ENCODE peak calls at places on chromosomes 13 and 19, in six cellular contexts. H is right lobe of liver, O is H1, B is tibial nerve, F is HepG2, W is uterus. A is an unnamed sample.

GRCh38 chr13:33676045-33676699 is 141.8 kb upstream of the RFC3 start:
- DNase-seq in H (peak; percentile 22), O (no peak), B (no peak), F (peak; percentile 53), W (no peak), A (no peak)

GRCh38 chr19:2433854-2434253 is 6.5 kb upstream of the TIMM13 start:
- DNase-seq in H (no peak), O (no peak), B (no peak), F (no peak), W (no peak), A (no peak)

GRCh38 chr19:6271721-6272410 is 7.9 kb downstream of the MLLT1 start:
- DNase-seq in H (peak; percentile 90), O (no peak), B (peak; percentile 64), F (no peak), W (peak; percentile 94), A (peak; percentile 93)

GRCh38 chr13:42355118-42355840 is 83.3 kb downstream of the AKAP11 start:
- DNase-seq in H (no peak), O (no peak), B (no peak), F (no peak), W (no peak), A (no peak)

GRCh38 chr13:47893527-47893926 is 107.5 kb downstream of the SUCLA2 start:
- DNase-seq in H (no peak), O (no peak), B (no peak), F (no peak), W (no peak), A (no peak)

GRCh38 chr13:31214379-31214778 is 14.6 kb downstream of the B3GLCT start:
- DNase-seq in H (no peak), O (no peak), B (no peak), F (no peak), W (no peak), A (no peak)

GRCh38 chr13:102466836-102467235 is 65.0 kb upstream of the FGF14 start:
- DNase-seq in H (no peak), O (no peak), B (no peak), F (no peak), W (no peak), A (no peak)

GRCh38 chr13:31835932-31836331 is 96.6 kb downstream of the RXFP2 start:
- DNase-seq in H (no peak), O (no peak), B (no peak), F (peak; percentile 5), W (no peak), A (no peak)

GRCh38 chr13:75312884-75313520 is 169.0 kb downstream of the TBC1D4 start:
- DNase-seq in H (no peak), O (no peak), B (no peak), F (no peak), W (no peak), A (no peak)

GRCh38 chr13:99982741-99983400 is 1.3 kb downstream of the ZIC2 start:
- DNase-seq in H (no peak), O (no peak), B (no peak), F (no peak), W (no peak), A (no peak)

GRCh38 chr19:49570997-49571676 is 9.2 kb downstream of the NOSIP start:
- DNase-seq in H (peak; percentile 35), O (no peak), B (no peak), F (peak; percentile 76), W (no peak), A (no peak)

GRCh38 chr19:49565261-49565660 is 15.1 kb downstream of the NOSIP start:
- DNase-seq in H (no peak), O (no peak), B (no peak), F (no peak), W (no peak), A (no peak)

GRCh38 chr13:73412933-73413332 is 354.1 kb downstream of the KLF5 start:
- DNase-seq in H (no peak), O (no peak), B (no peak), F (no peak), W (no peak), A (no peak)

GRCh38 chr13:47332149-47332548 is 435.3 kb upstream of the HTR2A start:
- DNase-seq in H (no peak), O (no peak), B (no peak), F (no peak), W (no peak), A (no peak)

GRCh38 chr13:71039440-71039839 is 827.6 kb downstream of the DACH1 start:
- DNase-seq in H (no peak), O (no peak), B (no peak), F (no peak), W (no peak), A (no peak)

GRCh38 chr19:6580313-6580712 is 10.6 kb downstream of the CD70 start:
- DNase-seq in H (no peak), O (no peak), B (no peak), F (no peak), W (no peak), A (no peak)

GRCh38 chr13:83716121-83716520 is 166.2 kb downstream of the SLITRK1 start:
- DNase-seq in H (no peak), O (no peak), B (no peak), F (no peak), W (no peak), A (no peak)

GRCh38 chr13:65264066-65264465 is 1966.1 kb downstream of the PCDH9 start:
- DNase-seq in H (no peak), O (no peak), B (no peak), F (no peak), W (no peak), A (no peak)

GRCh38 chr13:80695841-80696240 is 354.9 kb upstream of the SPRY2 start:
- DNase-seq in H (no peak), O (no peak), B (no peak), F (no peak), W (no peak), A (no peak)

DNA sequence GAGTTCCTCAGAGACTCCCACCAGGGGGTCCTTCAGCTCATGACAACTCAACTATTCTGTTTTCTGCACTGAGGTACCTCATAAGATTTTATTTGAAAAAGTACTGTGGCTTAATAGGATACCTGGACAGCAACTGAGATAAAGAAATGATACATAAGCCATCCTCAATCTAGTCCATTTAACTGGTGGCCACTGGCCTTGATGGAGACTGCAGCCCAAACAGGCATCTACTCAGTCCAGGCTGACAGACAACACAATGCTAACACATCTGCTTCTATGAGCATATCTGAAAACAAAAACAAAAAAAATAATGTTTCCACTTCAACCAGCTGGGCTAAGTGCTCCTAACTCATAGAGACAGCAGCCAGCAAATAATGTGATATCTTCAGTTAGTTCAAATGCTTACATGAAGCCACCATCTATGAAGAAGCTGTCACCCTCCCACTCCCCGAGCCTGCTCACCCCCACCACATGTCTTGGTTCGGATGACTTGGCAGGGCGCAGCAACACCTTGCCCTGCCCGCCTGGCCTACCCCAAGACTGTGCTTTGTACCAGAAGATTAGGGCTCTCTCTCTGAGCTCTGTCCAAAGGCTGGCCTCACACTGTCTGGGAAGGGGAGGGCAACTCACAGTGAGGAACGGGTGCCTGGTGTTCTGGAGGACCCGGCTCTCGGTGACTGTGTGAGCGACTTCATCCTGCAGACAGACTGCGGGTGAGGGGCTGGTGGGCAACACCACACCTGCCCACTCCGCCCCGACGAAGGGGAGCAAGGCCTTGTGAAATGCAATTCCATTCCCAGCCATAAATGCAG is 13.1 kb upstream of the CCNP start:
- DNase-seq in H (no peak), O (no peak), B (no peak), F (no peak), W (no peak), A (no peak)
- H3K36me3 ChIP-seq in H (peaks cover 5% of the 10 kb centered on the region), O (peaks cover 7% of the 10 kb centered on the region), B (peaks cover 44% of the 10 kb centered on the region), F (peaks cover 76% of the 10 kb centered on the region), W (no peaks in the 10 kb centered on the region), A (peaks cover 68% of the 10 kb centered on the region)

DNA sequence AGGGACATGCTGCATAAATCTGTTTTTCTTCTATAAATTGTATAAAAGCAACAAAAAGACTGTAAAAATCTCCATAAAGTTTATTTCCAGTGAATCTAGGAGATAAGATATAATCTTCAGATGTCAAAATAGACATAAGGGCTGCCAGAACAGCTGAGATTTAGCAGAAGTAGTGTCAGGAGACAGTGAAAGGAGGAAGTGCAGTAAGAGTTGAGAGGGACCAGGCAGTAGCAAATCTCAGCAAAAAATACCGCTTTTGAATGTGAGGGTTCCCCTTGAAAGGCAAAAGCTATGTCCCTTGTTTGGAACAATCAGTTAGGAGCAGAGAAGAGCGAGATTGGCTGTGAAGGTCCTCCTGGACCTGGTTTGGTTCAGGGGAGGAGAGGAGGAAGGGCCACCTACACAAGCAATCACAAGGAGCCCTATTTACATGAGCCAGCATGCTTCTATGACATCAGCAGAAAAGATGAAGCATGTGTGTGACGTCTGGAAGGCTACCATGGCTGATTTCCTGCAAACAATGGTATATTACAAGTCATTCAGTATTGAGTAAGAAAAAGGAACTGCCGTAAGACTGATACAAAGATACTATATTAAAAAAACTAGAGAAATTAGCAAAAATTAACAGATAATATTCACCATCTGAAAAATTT is 98.9 kb upstream of the SIAH3 start:
- DNase-seq in H (no peak), O (no peak), B (no peak), F (no peak), W (no peak), A (no peak)
- TF ChIP-seq POLR2A in H (no peak), O (no peak), B (no peak), F (no peak), W (no peak), A (no peak)

GRCh38 chr13:110493613-110494012 is 67.9 kb downstream of the RAB20 start:
- DNase-seq in H (no peak), O (no peak), B (no peak), F (no peak), W (no peak), A (no peak)

GRCh38 chr13:110493161-110493593 is 68.3 kb downstream of the RAB20 start:
- DNase-seq in H (no peak), O (no peak), B (no peak), F (no peak), W (no peak), A (no peak)

GRCh38 chr13:110491869-110492268 is 69.7 kb downstream of the RAB20 start:
- DNase-seq in H (no peak), O (no peak), B (no peak), F (no peak), W (no peak), A (no peak)

GRCh38 chr13:110492299-110493160 is 69.0 kb downstream of the RAB20 start:
- DNase-seq in H (no peak), O (no peak), B (no peak), F (no peak), W (no peak), A (no peak)

GRCh38 chr13:110490009-110490770 is 71.3 kb downstream of the RAB20 start:
- DNase-seq in H (no peak), O (no peak), B (no peak), F (peak; percentile 89), W (no peak), A (no peak)
- H3K36me3 ChIP-seq in H (no peaks in the 10 kb centered on the region), O (peaks cover 4% of the 10 kb centered on the region), B (no peaks in the 10 kb centered on the region), F (no peaks in the 10 kb centered on the region), W (no peaks in the 10 kb centered on the region), A (peaks cover 51% of the 10 kb centered on the region)

GRCh38 chr19:4686700-4687099 is 16.6 kb upstream of the MYDGF start:
- DNase-seq in H (no peak), O (no peak), B (no peak), F (no peak), W (no peak), A (no peak)

GRCh38 chr19:4684312-4685095 is 14.4 kb upstream of the MYDGF start:
- DNase-seq in H (no peak), O (no peak), B (no peak), F (no peak), W (no peak), A (no peak)

GRCh38 chr19:4679416-4679815 is 9.3 kb upstream of the MYDGF start:
- DNase-seq in H (no peak), O (no peak), B (no peak), F (no peak), W (no peak), A (no peak)

GRCh38 chr19:4678881-4679379 is 8.8 kb upstream of the MYDGF start:
- DNase-seq in H (no peak), O (peak; percentile 96), B (no peak), F (no peak), W (peak; percentile 47), A (no peak)

GRCh38 chr19:4682417-4683200 is 12.5 kb upstream of the MYDGF start:
- DNase-seq in H (no peak), O (no peak), B (no peak), F (no peak), W (no peak), A (no peak)
- TF ChIP-seq POLR2A in H (no peak), O (no peak), B (no peak), F (no peak), W (no peak), A (no peak)

A was measured in thyroid gland.